ENCODE peak calls at places on chromosomes 2 and 18, in five cellular contexts. O is GM23248, B is brain microvascular endothelial cell, W is HL-60, R is SJCRH30. C is an unnamed sample.

GRCh38 chr2:19714926-19715325 is 186.9 kb downstream of the TTC32 start:
- DNase-seq in W (no peak), O (peak), R (no peak), B (no peak), C (no peak)

GRCh38 chr18:48201952-48202898 is 207.0 kb downstream of the ZBTB7C start:
- DNase-seq in O (no peak), W (no peak), B (no peak), R (no peak), C (no peak)

GRCh38 chr2:164622338-164623106 is 1.2 kb upstream of the GRB14 start:
- DNase-seq in W (no peak), R (no peak), O (no peak), B (no peak), C (no peak)

GRCh38 chr2:204313256-204313655 is 232.0 kb upstream of the PARD3B start:
- DNase-seq in W (no peak), O (no peak), R (no peak), B (no peak), C (no peak)

GRCh38 chr2:222319576-222320440 is 21.0 kb upstream of the PAX3 start:
- DNase-seq in O (peak), W (no peak), R (peak), B (no peak), C (no peak)

GRCh38 chr2:36589230-36589630 is 8.7 kb downstream of the FEZ2 start:
- DNase-seq in W (no peak), O (no peak), B (no peak), R (no peak), C (no peak)

GRCh38 chr2:3482363-3482821 is 36.9 kb downstream of the ADI1 start:
- DNase-seq in W (no peak), O (no peak), R (no peak), B (no peak), C (no peak)

GRCh38 chr18:62808116-62808515 is 92.8 kb downstream of the PHLPP1 start:
- DNase-seq in R (no peak), O (no peak), W (no peak), B (no peak), C (no peak)

GRCh38 chr2:236738030-236738429 is 168.4 kb downstream of the ACKR3 start:
- DNase-seq in R (no peak), O (no peak), W (no peak), B (no peak), C (no peak)

GRCh38 chr2:25227576-25227975 is 59.2 kb upstream of the POMC start:
- DNase-seq in O (no peak), B (no peak), R (no peak), W (no peak), C (no peak)

GRCh38 chr18:76821356-76821874 is 942 bp upstream of the ZNF236 start:
- DNase-seq in W (peak), O (no peak), B (no peak), R (no peak), C (no peak)

GRCh38 chr18:75116809-75117208 is 92.1 kb downstream of the PTGR3 start:
- DNase-seq in B (no peak), W (no peak), R (no peak), O (no peak), C (no peak)

GRCh38 chr2:1584051-1584531 is 160.2 kb downstream of the PXDN start:
- DNase-seq in O (no peak), W (no peak), B (no peak), R (no peak), C (no peak)

GRCh38 chr2:220894069-220894468 is 678.0 kb downstream of the EPHA4 start:
- DNase-seq in B (no peak), W (no peak), O (peak), R (no peak), C (no peak)

GRCh38 chr18:2850816-2851215 is 4.0 kb downstream of the EMILIN2 start:
- DNase-seq in O (peak), W (no peak), B (no peak), R (no peak), C (no peak)

GRCh38 chr2:100513650-100514049 is 43.4 kb downstream of the NMS start:
- DNase-seq in W (no peak), O (no peak), B (no peak), R (no peak), C (no peak)

GRCh38 chr2:99865818-99866676 is 276.3 kb downstream of the AFF3 start:
- DNase-seq in O (peak), W (no peak), B (peak), R (no peak), C (peak)

GRCh38 chr2:233267516-233268245 is 16.2 kb downstream of the ATG16L1 start:
- DNase-seq in O (no peak), W (no peak), B (no peak), R (no peak), C (no peak)

GRCh38 chr2:16318474-16319195 is 347.0 kb downstream of the CYRIA start:
- DNase-seq in R (peak), O (no peak), W (no peak), B (no peak), C (no peak)

GRCh38 chr2:192194866-192195547 is at the start of gene TMEFF2:
- DNase-seq in O (peak), B (peak), R (peak), W (no peak), C (peak)

GRCh38 chr2:223723954-223724411 is 113.4 kb downstream of the AP1S3 start:
- DNase-seq in R (no peak), B (no peak), W (no peak), O (no peak), C (no peak)

GRCh38 chr2:60849165-60849564 is 32.2 kb upstream of the REL start:
- DNase-seq in B (no peak), W (no peak), R (no peak), O (peak), C (no peak)

GRCh38 chr2:237348281-237348865 is 65.6 kb downstream of the COL6A3 start:
- DNase-seq in O (no peak), W (no peak), B (no peak), R (no peak), C (no peak)

GRCh38 chr2:64989982-64990614 is 899 bp downstream of the SLC1A4 start:
- DNase-seq in B (no peak), W (no peak), R (no peak), O (peak), C (no peak)

GRCh38 chr18:23284629-23285028 is 149.3 kb downstream of the CABLES1 start:
- DNase-seq in O (no peak), R (no peak), W (no peak), B (no peak), C (no peak)

GRCh38 chr2:17426708-17427107 is 91.5 kb downstream of the RAD51AP2 start:
- DNase-seq in W (no peak), B (no peak), R (no peak), O (no peak), C (no peak)

GRCh38 chr2:5791371-5791770 is 99.2 kb downstream of the SOX11 start:
- DNase-seq in R (no peak), B (no peak), O (no peak), W (no peak), C (no peak)

GRCh38 chr2:8539743-8540551 is 141.9 kb upstream of the ID2 start:
- DNase-seq in R (no peak), W (no peak), O (no peak), B (no peak), C (no peak)

GRCh38 chr2:232321156-232321816 is 57.3 kb upstream of the ALPP start:
- DNase-seq in W (no peak), R (no peak), O (no peak), B (no peak), C (no peak)

GRCh38 chr2:130353291-130354134 is 2.3 kb upstream of the PTPN18 start:
- DNase-seq in O (no peak), B (no peak), W (no peak), R (no peak), C (no peak)

GRCh38 chr2:197799072-197799471 is 5.3 kb upstream of the PLCL1 start:
- DNase-seq in B (no peak), R (peak), O (no peak), W (no peak), C (no peak)

GRCh38 chr2:44004735-44005602 is 9.2 kb upstream of the LRPPRC start:
- DNase-seq in B (no peak), O (peak), W (no peak), R (no peak), C (no peak)

DNA sequence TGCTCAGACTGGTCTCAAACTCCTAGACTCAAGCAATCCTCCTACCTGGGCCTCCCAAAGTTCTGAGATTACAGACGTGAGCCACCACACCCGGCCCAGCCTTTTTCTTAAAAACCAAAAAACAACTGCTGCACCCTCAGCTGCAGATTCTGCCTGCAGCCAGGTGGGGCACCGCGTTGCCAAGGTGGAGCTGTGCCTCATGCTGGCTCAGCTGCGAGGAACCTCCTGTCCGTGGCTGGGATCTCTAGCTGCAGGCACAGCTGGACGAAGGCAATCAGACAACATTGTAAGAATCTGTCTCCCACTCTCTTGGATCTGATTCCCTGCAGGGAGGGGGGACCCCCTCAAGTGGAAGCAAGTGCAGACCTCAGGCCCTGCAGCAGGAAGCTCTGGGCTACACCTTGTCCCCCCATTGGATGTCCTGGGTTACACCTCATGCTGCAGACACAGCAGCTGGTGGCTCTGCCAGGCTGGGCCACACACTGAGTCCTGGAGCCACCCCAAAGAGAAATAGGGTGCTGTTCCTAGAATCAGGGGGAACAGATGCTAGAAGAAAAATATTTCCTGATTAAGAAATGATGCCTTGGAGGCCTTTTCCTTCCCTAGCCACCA is 24.1 kb downstream of the CIDEA start:
- DNase-seq in O (peak), R (no peak), W (no peak), B (no peak), C (no peak)
- H3K4me3 ChIP-seq in O (peak), R (peak), W (no peak), B (peak), C (peak)

GRCh38 chr2:152408260-152408659 is 73.3 kb downstream of the FMNL2 start:
- DNase-seq in B (no peak), W (no peak), R (no peak), O (no peak), C (no peak)
- H3K4me3 ChIP-seq in B (no peak), W (no peak), R (no peak), O (no peak), C (no peak)

GRCh38 chr2:127884436-127884835 is 1.3 kb downstream of the AMMECR1L start:
- DNase-seq in O (peak), B (peak), W (no peak), R (no peak), C (no peak)

GRCh38 chr2:127891806-127892205 is 6.0 kb upstream of the AMMECR1L start:
- DNase-seq in O (no peak), R (no peak), B (no peak), W (peak), C (no peak)

GRCh38 chr2:127888772-127889171 is 3.0 kb upstream of the AMMECR1L start:
- DNase-seq in B (no peak), O (no peak), W (no peak), R (no peak), C (no peak)

GRCh38 chr2:127893033-127893432 is 7.3 kb upstream of the AMMECR1L start:
- DNase-seq in R (no peak), O (no peak), B (no peak), W (no peak), C (no peak)

GRCh38 chr2:127887452-127888219 is 1.9 kb upstream of the AMMECR1L start:
- DNase-seq in W (no peak), R (no peak), O (peak), B (no peak), C (no peak)
- H3K4me3 ChIP-seq in W (peak), R (peak), O (peak), B (peak), C (peak)

DNA sequence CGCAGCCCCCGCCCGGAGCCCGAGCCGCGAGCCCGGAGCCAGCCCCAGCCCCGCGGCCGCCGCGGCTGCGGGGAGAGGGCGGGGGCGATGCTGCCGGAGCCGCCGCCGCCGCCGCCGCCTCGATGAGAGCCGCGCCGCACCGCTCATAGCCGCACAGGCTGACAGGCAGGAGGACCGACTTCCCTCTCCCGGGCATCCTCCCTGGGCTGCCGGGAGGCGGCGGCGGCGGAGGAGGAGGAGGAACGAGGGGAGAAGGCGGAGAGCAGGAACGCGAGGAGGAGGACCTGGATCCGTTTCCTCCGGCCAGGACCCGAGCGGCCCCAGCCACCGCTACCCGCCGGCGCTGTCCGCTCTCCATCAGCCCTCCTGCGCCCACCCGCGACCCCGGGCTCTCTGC is 370 bp downstream of the KLHL29 start:
- DNase-seq in B (no peak), O (peak), W (no peak), R (peak), C (no peak)
- H3K4me3 ChIP-seq in B (peak), O (peak), W (peak), R (peak), C (peak)

DNA sequence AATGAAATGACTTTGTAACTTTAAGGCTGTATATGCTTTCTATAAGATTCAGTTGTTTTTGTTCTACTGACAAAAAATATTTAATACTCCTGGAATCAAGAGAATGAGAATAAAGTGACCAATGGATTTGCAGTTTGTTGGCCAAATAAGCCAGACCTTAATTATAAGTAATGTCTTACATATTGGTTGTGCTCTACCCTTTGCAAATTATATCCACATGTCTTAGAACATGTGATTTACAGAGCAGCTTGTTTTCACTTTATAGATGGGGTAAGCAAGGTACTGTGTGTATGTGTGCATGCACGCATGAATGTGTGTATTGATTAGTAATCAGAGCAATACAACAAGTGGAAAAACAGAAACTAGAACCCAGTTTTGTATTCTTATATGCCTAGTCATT is 59.1 kb downstream of the RMDN2 start:
- DNase-seq in B (no peak), O (no peak), R (no peak), W (no peak), C (no peak)
- H3K4me3 ChIP-seq in B (no peak), O (no peak), R (no peak), W (no peak), C (no peak)

GRCh38 chr2:177896587-177896986 is 176.0 kb downstream of the PDE11A start:
- DNase-seq in B (no peak), R (no peak), W (no peak), O (no peak), C (no peak)

GRCh38 chr2:177897278-177897677 is 175.3 kb downstream of the PDE11A start:
- DNase-seq in R (no peak), O (no peak), B (no peak), W (no peak), C (no peak)

GRCh38 chr2:177894546-177894945 is 178.0 kb downstream of the PDE11A start:
- DNase-seq in R (no peak), W (no peak), B (peak), O (no peak), C (no peak)

GRCh38 chr2:177902395-177903160 is 170.0 kb downstream of the PDE11A start:
- DNase-seq in R (no peak), B (no peak), W (no peak), O (no peak), C (no peak)

GRCh38 chr2:177900091-177900490 is 172.5 kb downstream of the PDE11A start:
- DNase-seq in W (no peak), B (no peak), R (no peak), O (peak), C (no peak)
- H3K4me3 ChIP-seq in W (no peak), B (no peak), R (no peak), O (no peak), C (no peak)

GRCh38 chr2:28164280-28164801 is 228.3 kb upstream of the FOSL2 start:
- DNase-seq in O (no peak), B (no peak), W (no peak), R (peak), C (no peak)
- H3K4me3 ChIP-seq in O (no peak), B (no peak), W (no peak), R (peak), C (no peak)

DNA sequence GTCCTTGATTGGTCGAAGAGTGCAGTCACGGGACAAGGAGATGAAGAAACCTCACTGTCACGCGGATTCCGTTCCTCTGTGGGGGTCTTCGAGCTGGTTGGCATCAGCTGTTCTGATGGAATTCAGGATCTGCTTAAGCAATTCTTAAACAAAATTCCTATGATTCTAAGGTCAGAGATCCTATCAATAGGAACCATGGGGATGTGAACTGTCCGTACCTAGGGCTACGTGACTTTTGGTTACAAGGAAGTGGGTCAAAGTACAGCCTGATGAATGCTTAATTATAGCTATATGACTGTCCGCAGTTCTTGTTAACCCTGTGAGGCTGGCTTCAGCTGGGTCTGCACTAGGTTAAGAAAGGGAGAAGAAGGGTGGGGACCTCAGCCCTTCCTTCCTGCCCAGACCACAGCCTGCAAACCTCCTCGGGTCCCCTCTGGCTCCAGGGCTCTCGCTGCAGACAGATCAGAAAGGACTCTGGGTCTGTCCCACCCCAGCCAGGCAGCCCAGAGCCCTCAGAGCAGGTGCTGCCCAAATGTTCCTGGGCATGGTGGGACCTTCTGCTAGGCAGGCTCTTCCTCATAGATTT is 44.2 kb upstream of the TAF1B start:
- DNase-seq in B (no peak), W (no peak), O (no peak), R (no peak), C (no peak)
- H3K4me3 ChIP-seq in B (no peak), W (no peak), O (no peak), R (no peak), C (no peak)